ENCODE peak calls at places on chromosome 10, in four cellular contexts. B, Q, P and C are unnamed samples. For H3K27me3 and H3K4me1, the result is how much of the 10 kb centered on the place peaks cover.

GRCh38 chr10:95499482-95499989 is 61.6 kb downstream of the SORBS1 start:
- DNase-seq in B (peak), Q (no peak), P (no peak), C (no peak)

GRCh38 chr10:13834581-13835286 is 248.0 kb downstream of the PRPF18 start:
- DNase-seq in B (peak), Q (peak), P (peak), C (no peak)

GRCh38 chr10:58817499-58817898 is 304.8 kb downstream of the BICC1 start:
- DNase-seq in B (peak), Q (peak), P (no peak), C (no peak)

GRCh38 chr10:2688958-2689357 is 378.4 kb upstream of the PFKP start:
- DNase-seq in B (no peak), Q (no peak), P (no peak), C (no peak)

GRCh38 chr10:90887555-90887954 is 15.8 kb downstream of the RPP30 start:
- DNase-seq in B (no peak), Q (no peak), P (no peak), C (no peak)

GRCh38 chr10:88082806-88083596 is 219.6 kb downstream of the PTEN start:
- DNase-seq in B (no peak), Q (no peak), P (no peak), C (no peak)

GRCh38 chr10:201328-201771 is 66.1 kb downstream of the ZMYND11 start:
- DNase-seq in B (peak), Q (no peak), P (no peak), C (no peak)

GRCh38 chr10:84290235-84290634 is 38.2 kb upstream of the CCSER2 start:
- DNase-seq in B (no peak), Q (no peak), P (no peak), C (no peak)

GRCh38 chr10:123129553-123130271 is 6.1 kb upstream of the HMX3 start:
- DNase-seq in B (no peak), Q (no peak), P (no peak), C (no peak)

GRCh38 chr10:32055478-32056135 is 618 bp downstream of the KIF5B start:
- DNase-seq in B (peak), Q (peak), P (peak), C (no peak)

GRCh38 chr10:128642502-128642901 is 516.3 kb upstream of the MKI67 start:
- DNase-seq in B (no peak), Q (no peak), P (no peak), C (no peak)

GRCh38 chr10:104435822-104436221 is 82.2 kb downstream of the CFAP58 start:
- DNase-seq in B (no peak), Q (no peak), P (no peak), C (no peak)

GRCh38 chr10:70880077-70880534 is 8.3 kb downstream of the PCBD1 start:
- DNase-seq in B (peak), Q (peak), P (peak), C (no peak)

GRCh38 chr10:47406870-47407648 is 23.0 kb upstream of the ZNF488 start:
- DNase-seq in B (peak), Q (no peak), P (no peak), C (no peak)

GRCh38 chr10:22335204-22335956 is 9.9 kb upstream of the SPAG6 start:
- DNase-seq in B (peak), Q (peak), P (peak), C (no peak)

GRCh38 chr10:55631071-55631654 is 729.9 kb downstream of the ZWINT start:
- DNase-seq in B (peak), Q (peak), P (peak), C (peak)

GRCh38 chr10:51960494-51960895 is 261.1 kb upstream of the CSTF2T start:
- DNase-seq in B (peak), Q (no peak), P (no peak), C (peak)

GRCh38 chr10:68560201-68560915 is at the start of gene TET1:
- DNase-seq in B (no peak), Q (peak), P (peak), C (peak)

GRCh38 chr10:59944339-59944935 is 38.1 kb upstream of the CCDC6 start:
- DNase-seq in B (no peak), Q (no peak), P (no peak), C (no peak)

GRCh38 chr10:72063703-72064391 is 24.5 kb downstream of the SPOCK2 start:
- DNase-seq in B (no peak), Q (no peak), P (no peak), C (no peak)

DNA sequence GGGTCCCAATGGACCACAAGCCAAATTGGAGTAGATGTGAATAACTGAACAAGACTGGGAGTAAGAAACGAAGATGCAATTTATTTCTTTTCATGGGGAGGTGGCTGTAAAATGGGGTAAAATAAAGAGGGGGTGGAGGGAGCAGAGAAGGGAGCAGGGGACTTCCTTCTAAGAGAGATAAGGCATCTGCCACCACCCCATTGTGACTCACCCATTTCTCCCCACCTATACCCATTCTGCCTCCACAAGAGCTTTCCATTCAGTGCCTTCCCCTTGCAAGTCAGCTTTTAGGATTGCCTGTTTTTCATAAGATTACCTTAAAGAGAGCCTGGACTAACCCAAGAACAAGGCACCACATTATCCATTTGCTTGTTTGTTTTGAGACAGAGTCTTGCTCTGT is 87.1 kb upstream of the PAX2 start:
- DNase-seq in B (no peak), Q (no peak), P (no peak), C (no peak)
- H3K27me3 ChIP-seq in B (half or more), Q (half or more), P (half or more), C (half or more)

DNA sequence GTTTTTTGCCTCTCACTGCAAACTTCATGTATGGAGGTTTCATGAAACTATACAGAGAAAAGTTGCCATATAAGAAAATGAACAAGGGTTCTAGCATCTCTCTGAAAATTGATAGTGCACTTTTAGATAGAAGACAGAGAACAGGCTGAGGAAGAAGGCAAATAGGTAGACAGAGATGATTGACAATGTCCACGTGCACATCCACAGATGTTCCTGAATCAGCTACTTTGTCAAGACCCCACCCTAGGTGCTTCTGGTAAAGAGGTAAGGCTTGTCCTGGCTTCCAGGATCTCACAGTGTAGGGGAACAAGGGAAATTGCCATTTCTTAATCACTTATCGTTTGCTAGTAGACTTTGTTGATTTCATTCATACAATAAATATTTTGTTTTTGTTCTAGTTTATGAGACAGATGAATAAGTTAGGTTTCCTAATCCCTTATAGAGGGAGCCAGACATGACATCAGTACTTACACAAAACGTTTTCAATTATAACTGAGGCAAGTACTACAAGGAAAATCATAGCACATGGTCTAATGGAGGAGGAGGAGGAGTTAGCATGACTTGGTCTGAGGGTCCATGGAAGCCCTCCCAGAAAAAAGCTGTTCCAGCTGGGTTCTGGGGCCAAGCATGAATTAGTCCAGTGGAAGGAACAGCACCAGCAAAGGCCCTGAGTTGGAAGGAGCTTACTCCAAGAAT is 115.9 kb upstream of the ARID5B start:
- DNase-seq in B (no peak), Q (no peak), P (no peak), C (no peak)
- H3K4me1 ChIP-seq in B (under half), Q (under half), P (under half), C (under half)

DNA sequence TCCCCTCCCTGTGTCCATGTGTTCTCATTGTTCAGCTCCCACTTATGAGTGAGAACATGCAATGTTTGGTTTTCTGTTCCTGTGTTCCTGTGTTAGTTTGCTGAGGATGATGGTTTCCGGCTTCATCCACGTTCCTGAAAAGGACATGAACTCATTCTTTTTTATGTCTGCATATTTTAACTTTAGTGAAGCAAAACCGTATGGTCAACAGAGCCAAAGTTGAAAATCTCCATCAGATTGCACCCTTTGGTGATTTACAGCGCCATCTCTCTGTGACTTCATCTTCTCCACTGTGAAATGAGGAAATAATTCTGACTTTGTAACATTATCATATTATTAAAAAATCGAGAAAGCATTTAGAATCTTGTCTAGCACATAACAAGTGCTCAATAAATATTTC is 132.3 kb upstream of the PLXDC2 start:
- DNase-seq in B (no peak), Q (no peak), P (no peak), C (no peak)
- H3K4me3 ChIP-seq in B (no peak), Q (no peak), P (no peak), C (no peak)

GRCh38 chr10:98254234-98254858 is 13.6 kb downstream of the LOXL4 start:
- DNase-seq in B (no peak), Q (no peak), P (no peak), C (no peak)
- H3K27me3 ChIP-seq in B (under half), Q (under half), P (under half), C (under half)

DNA sequence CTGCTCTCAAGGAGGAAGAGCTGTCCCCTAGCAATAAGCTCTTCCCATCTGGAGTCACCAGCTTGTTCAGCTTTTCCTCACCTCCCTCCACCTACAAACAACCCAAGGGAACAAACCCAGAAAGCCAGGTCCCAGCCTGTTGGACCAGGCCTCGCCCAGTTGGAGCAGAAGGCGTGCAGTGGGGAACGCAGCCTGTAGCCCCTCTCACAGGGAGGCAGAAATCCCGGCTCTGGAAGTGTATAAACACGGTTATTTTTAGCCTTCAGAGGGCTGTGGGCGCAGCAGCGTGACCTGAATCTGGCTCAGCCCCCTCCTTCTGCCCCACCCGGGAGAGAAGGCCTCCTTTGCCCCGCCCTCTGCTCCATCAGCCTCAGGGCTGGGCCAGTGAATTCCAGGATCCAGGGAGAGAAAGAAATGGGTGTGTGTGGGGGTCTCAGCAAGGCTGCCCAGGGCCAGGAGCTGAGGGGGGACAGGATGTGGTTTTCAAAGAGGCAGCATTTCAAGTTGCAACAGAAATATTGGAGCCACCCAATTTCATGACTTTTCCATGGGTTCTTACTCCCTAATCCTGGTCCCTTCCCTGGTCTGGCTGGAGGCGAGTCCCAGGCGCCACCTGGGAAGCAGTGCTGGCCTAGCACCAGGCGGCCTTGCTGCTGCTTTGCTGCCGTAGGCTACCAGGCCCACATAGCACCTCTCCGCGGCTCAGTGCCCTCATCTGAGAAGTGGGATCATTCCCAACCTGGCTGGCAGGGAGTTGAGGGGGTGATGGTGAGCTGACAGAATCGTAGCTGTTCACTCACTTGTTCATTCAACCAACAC is 33.5 kb downstream of the ZMIZ1 start:
- DNase-seq in B (peak), Q (peak), P (peak), C (no peak)
- H3K4me1 ChIP-seq in B (under half), Q (half or more), P (half or more), C (under half)

DNA sequence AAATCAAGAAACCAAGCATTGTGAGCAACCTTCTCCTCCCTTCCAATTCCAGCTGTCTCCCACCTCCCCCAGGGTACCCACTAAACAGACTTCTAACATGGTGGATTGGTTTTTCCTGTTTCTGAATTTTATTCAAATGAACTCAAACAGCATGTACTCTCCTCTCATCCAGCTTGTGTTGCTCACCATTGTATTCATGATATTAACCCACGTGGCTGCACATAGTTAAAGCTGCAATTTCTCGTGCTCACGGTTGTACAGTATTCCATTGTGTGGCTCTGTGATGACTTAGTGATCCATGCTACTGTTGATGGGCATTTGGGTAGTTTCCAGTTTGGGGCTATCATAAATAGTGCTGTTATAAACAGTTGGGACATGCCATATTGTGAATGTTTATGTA is 124.2 kb downstream of the CACNB2 start:
- DNase-seq in B (no peak), Q (no peak), P (no peak), C (no peak)
- H3K4me3 ChIP-seq in B (no peak), Q (no peak), P (no peak), C (no peak)

DNA sequence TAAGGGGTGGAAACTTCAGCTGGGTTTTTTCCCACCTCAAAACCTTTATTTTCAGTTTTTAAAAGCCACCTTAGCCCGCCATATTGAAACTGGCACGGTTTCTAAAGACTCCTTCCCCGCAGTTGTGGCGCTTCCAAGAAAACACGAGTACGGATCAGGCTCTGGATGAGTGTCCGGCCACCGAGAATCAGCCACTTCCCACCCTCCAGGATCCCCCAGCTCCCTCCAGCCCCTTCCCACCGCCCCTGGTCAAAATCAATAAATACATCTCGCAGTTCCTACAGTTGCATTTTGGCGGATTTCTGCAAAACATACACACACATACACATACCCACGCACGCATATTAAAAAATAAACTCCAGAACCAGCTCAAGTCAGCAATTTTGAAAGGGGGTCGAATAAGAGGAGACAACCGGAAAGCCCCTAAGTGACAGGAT is 1.1 kb downstream of the SFMBT2 start:
- DNase-seq in B (no peak), Q (no peak), P (no peak), C (no peak)
- H3K27me3 ChIP-seq in B (half or more), Q (under half), P (under half), C (under half)

GRCh38 chr10:79451046-79451699 is 5.7 kb upstream of the ZCCHC24 start:
- DNase-seq in B (no peak), Q (no peak), P (no peak), C (no peak)
- H3K4me1 ChIP-seq in B (under half), Q (under half), P (under half), C (under half)

GRCh38 chr10:114706458-114707055 is 48.5 kb upstream of the ABLIM1 start:
- DNase-seq in B (peak), Q (no peak), P (no peak), C (no peak)
- H3K4me3 ChIP-seq in B (no peak), Q (no peak), P (no peak), C (no peak)

GRCh38 chr10:48703776-48704555 is 19.3 kb downstream of the WDFY4 start:
- DNase-seq in B (no peak), Q (no peak), P (no peak), C (no peak)
- H3K27me3 ChIP-seq in B (under half), Q (under half), P (under half), C (under half)